ENCODE peak calls at places on chromosome 6, in seven cellular contexts. P, K, Z, G, A, C and E are unnamed samples.
A peak's percentile ranks its signal among the peaks of the same experiment; 100 is the strongest.

GRCh38 chr6:41936073-41936837 is 5.4 kb downstream of the CCND3 start:
- DNase-seq in P (peak; percentile 85), K (peak; percentile 97), Z (peak; percentile 81), G (peak; percentile 53), A (peak; percentile 95), C (peak; percentile 78), E (peak; percentile 81)

GRCh38 chr6:157500022-157500421 is 119.0 kb downstream of the ZDHHC14 start:
- DNase-seq in P (no peak), K (no peak), Z (no peak), G (no peak), A (no peak), C (no peak), E (no peak)

GRCh38 chr6:67606905-67607828 is 1027.9 kb upstream of the ADGRB3 start:
- DNase-seq in P (no peak), K (peak; percentile 60), Z (no peak), G (no peak), A (peak; percentile 79), C (no peak), E (no peak)

GRCh38 chr6:30913721-30914075 is 340 bp upstream of the VARS2 start:
- DNase-seq in P (no peak), K (no peak), Z (no peak), G (peak; percentile 41), A (no peak), C (no peak), E (no peak)

GRCh38 chr6:155313602-155314091 is 637 bp downstream of the TFB1M start:
- DNase-seq in P (no peak), K (peak; percentile 26), Z (no peak), G (no peak), A (peak; percentile 39), C (no peak), E (no peak)

GRCh38 chr6:8064638-8065518 is 689 bp upstream of the BLOC1S5 start:
- DNase-seq in P (no peak), K (no peak), Z (no peak), G (no peak), A (no peak), C (no peak), E (no peak)

GRCh38 chr6:36829919-36830544 is 9.2 kb downstream of the CPNE5 start:
- DNase-seq in P (peak; percentile 85), K (peak; percentile 91), Z (peak; percentile 54), G (no peak), A (no peak), C (no peak), E (no peak)

GRCh38 chr6:3418521-3419060 is 38.3 kb downstream of the SLC22A23 start:
- DNase-seq in P (no peak), K (no peak), Z (no peak), G (no peak), A (peak; percentile 28), C (no peak), E (no peak)

GRCh38 chr6:33923857-33924514 is 120.2 kb upstream of the MLN start:
- DNase-seq in P (no peak), K (no peak), Z (no peak), G (no peak), A (no peak), C (no peak), E (no peak)

GRCh38 chr6:75568100-75568499 is 33.6 kb upstream of the SENP6 start:
- DNase-seq in P (no peak), K (no peak), Z (no peak), G (no peak), A (no peak), C (no peak), E (no peak)

GRCh38 chr6:166353507-166353906 is 11.2 kb upstream of the SFT2D1 start:
- DNase-seq in P (no peak), K (no peak), Z (no peak), G (no peak), A (no peak), C (no peak), E (no peak)

GRCh38 chr6:26170951-26171841 is 84.0 kb downstream of the HFE start:
- DNase-seq in P (no peak), K (no peak), Z (no peak), G (no peak), A (no peak), C (no peak), E (no peak)

GRCh38 chr6:13764996-13765395 is 49.4 kb downstream of the MCUR1 start:
- DNase-seq in P (no peak), K (no peak), Z (no peak), G (no peak), A (no peak), C (no peak), E (no peak)

GRCh38 chr6:166950443-166950821 is 5.9 kb downstream of the RNASET2 start:
- DNase-seq in P (no peak), K (no peak), Z (no peak), G (peak; percentile 59), A (no peak), C (peak; percentile 71), E (no peak)

GRCh38 chr6:15413558-15414257 is 167.8 kb downstream of the JARID2 start:
- DNase-seq in P (no peak), K (no peak), Z (no peak), G (no peak), A (peak; percentile 80), C (no peak), E (no peak)

GRCh38 chr6:161188547-161189465 is 85.1 kb downstream of the AGPAT4 start:
- DNase-seq in P (no peak), K (no peak), Z (no peak), G (no peak), A (no peak), C (no peak), E (no peak)

GRCh38 chr6:137728386-137729349 is 138.4 kb upstream of the TNFAIP3 start:
- DNase-seq in P (peak; percentile 57), K (peak; percentile 97), Z (no peak), G (no peak), A (peak; percentile 87), C (no peak), E (no peak)

GRCh38 chr6:5274231-5274630 is 12.9 kb downstream of the FARS2 start:
- DNase-seq in P (no peak), K (no peak), Z (no peak), G (no peak), A (peak; percentile 9), C (no peak), E (no peak)

GRCh38 chr6:90610671-90611542 is 24.0 kb upstream of the MAP3K7 start:
- DNase-seq in P (peak; percentile 55), K (peak; percentile 22), Z (peak; percentile 46), G (no peak), A (peak; percentile 26), C (peak; percentile 57), E (no peak)

GRCh38 chr6:109053285-109053684 is 41.4 kb downstream of the SESN1 start:
- DNase-seq in P (no peak), K (no peak), Z (no peak), G (no peak), A (no peak), C (no peak), E (no peak)

GRCh38 chr6:1076531-1077453 is 235.1 kb upstream of the FOXQ1 start:
- DNase-seq in P (no peak), K (no peak), Z (no peak), G (no peak), A (no peak), C (no peak), E (no peak)

DNA sequence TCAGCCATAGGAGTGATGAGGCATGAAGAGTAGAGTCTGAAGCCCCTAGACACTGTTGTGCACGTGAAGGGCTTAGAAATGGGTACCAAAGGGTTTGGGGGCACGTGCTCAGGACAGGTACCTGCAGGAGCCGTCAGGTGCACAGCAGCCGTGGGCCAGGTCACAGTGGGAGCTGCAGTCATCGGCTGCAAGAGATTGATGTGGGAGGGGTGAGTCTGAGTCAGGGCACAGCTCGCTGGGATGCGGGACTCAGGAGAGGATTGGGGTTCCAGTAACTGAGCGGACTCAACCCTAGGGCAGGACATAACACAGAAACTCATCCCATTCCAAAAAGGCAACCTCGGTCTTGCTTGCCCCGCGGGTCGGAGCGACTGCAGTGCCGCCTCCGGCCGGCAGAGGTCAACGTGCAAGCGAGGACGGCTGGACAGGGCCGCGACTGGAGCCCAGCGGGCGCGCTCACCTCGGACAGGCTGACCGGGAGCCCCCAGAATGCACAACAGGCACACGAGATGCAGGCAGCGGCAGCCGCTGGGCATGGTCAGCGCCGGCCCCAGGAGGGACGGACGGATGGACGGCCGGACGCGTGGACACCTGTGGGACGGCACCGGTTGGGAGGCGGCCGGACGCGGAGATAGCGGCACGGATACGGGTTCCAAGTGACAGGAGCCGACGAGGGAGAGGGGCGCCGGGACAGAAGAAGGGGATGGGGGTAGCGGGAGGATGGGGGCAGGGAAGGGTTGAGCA is 886 bp downstream of the DLK2 start:
- DNase-seq in P (peak; percentile 94), K (peak; percentile 90), Z (peak; percentile 91), G (peak; percentile 67), A (peak; percentile 87), C (peak; percentile 83), E (peak; percentile 73)
- TF ChIP-seq CTCF in P (peak; percentile 97), K (peak; percentile 95), Z (peak; percentile 97), G (peak; percentile 90), A (peak; percentile 86), C (peak; percentile 95), E (peak; percentile 97)

DNA sequence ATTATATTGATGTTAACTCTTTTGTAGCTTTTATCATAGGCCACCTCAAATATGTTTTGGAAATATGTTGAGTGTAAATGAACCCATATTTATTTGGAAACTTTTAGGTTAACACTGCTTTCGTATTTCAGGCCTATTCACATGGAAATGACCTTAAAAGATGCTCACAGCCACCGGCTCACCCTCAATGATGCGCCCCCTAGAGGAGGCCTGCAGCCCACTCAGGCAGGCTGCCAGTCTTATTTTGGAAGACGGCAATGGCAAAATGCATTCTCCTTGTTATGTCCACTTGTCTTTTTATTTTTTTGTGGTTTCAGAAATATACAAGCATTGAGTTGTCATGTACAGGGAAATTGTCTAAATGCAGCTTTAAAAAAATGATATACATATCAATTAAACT is 869.7 kb downstream of the PHF3 start:
- DNase-seq in P (no peak), K (no peak), Z (no peak), G (no peak), A (no peak), C (peak; percentile 28), E (no peak)
- TF ChIP-seq CTCF in P (no peak), K (peak; percentile 48), Z (peak; percentile 29), G (no peak), A (peak; percentile 52), C (peak; percentile 34), E (peak; percentile 17)

GRCh38 chr6:119349341-119350201 is at the start of gene MAN1A1:
- DNase-seq in P (peak; percentile 92), K (peak; percentile 91), Z (peak; percentile 90), G (peak; percentile 88), A (peak; percentile 77), C (peak; percentile 97), E (peak; percentile 81)
- TF ChIP-seq CTCF in P (no peak), K (no peak), Z (no peak), G (no peak), A (no peak), C (peak; percentile 17), E (no peak)

DNA sequence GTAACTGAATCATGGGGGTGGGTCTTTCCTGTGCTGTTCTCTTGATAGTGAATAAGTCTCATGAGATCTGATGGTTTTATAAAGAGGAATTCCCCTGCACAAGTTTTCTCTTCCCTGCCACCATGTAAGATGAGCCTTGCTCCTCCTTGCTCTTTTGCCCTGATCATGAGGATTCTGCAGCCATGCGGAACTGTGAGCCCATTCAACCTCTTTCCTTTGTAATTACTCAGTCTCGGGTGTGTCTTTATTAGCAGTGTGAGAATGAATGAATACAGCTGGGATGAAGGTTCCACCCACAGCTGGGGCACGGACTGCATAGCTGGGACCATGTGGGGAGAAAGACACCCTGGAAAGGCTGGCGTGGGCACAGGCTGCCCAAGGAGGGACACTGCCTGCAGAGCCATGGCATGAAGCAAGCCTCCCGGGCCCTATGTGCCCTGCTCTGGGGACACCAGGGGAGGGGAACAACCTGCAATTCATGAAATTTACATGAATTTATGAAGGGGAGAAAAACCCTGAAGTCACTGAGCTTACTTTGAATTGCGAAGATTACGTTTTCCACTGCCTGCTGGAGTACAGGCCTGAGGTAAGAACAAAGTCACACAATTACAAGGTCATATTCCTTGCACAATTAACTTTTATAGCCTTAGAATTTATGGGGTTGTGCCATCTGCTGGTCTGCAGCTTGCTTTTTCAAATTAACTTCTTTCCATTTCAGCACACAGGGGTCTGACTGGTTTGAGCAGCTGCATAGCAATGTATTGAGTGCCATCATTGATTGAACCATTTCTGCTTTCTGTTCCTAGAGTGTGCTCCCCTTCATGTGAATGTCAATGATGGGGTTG is 46.2 kb downstream of the SLC22A1 start:
- DNase-seq in P (no peak), K (no peak), Z (no peak), G (no peak), A (peak; percentile 7), C (no peak), E (no peak)
- TF ChIP-seq CTCF in P (no peak), K (no peak), Z (no peak), G (no peak), A (peak; percentile 14), C (no peak), E (no peak)